ENCODE peak calls at places on chromosomes 4 and X, in ten cellular contexts. O is activated CD8-positive, alpha-beta memory T cell treated with anti-CD3 and anti-CD28 coated beads, Interleukin-2, amount 10 ng/mL, durations not matched to agents 7 days and 5 days; S is left lobe of liver; C is right cardiac atrium; E is heart right ventricle; R is T-cell; B is activated CD4-positive, alpha-beta T cell treated with anti-CD3 and anti-CD28 coated beads for 36 hours; D is CD8-positive, alpha-beta T cell; Y is activated T-cell treated with anti-CD3 and anti-CD28 coated beads, Interleukin-2, amount 50 U/mL, for 4 hours; U is body of pancreas. P is an unnamed sample.
A peak's percentile ranks its signal among the peaks of the same experiment; 100 is the strongest.

GRCh38 chr4:53477038-53477565 is 99.7 kb downstream of the FIP1L1 start:
- ATAC-seq in O (no peak), S (no peak), C (no peak), E (no peak), R (no peak), B (no peak), D (no peak), Y (no peak), U (no peak), P (peak; percentile 46)

GRCh38 chr4:69991016-69991415 is 4.8 kb upstream of the STATH start:
- ATAC-seq in O (no peak), S (no peak), C (no peak), E (no peak), R (no peak), B (no peak), D (no peak), Y (no peak), U (no peak), P (no peak)

GRCh38 chr4:113088050-113088449 is 38.6 kb downstream of the ANK2 start:
- ATAC-seq in O (no peak), S (no peak), C (no peak), E (no peak), R (no peak), B (no peak), D (no peak), Y (no peak), U (no peak), P (no peak)

GRCh38 chrX:10190367-10190766 is 33.6 kb downstream of the CLCN4 start:
- ATAC-seq in O (no peak), S (peak; percentile 67), C (peak; percentile 79), E (peak; percentile 89), R (no peak), B (no peak), D (no peak), Y (no peak), U (peak; percentile 89), P (peak; percentile 58)

GRCh38 chr4:26334366-26334765 is 13.6 kb downstream of the RBPJ start:
- ATAC-seq in O (no peak), S (no peak), C (no peak), E (no peak), R (no peak), B (no peak), D (no peak), Y (no peak), U (no peak), P (no peak)

GRCh38 chrX:154320406-154320805 is 24.8 kb downstream of the TKTL1 start:
- ATAC-seq in O (no peak), S (no peak), C (no peak), E (no peak), R (no peak), B (no peak), D (no peak), Y (no peak), U (no peak), P (no peak)

GRCh38 chrX:118730500-118731247 is 3.3 kb downstream of the IL13RA1 start:
- ATAC-seq in O (no peak), S (no peak), C (no peak), E (no peak), R (no peak), B (no peak), D (no peak), Y (no peak), U (no peak), P (peak; percentile 38)

GRCh38 chrX:43750248-43750676 is 94.2 kb downstream of the MAOA start:
- ATAC-seq in O (peak; percentile 68), S (peak; percentile 94), C (peak; percentile 91), E (peak; percentile 85), R (peak; percentile 75), B (peak; percentile 68), D (peak; percentile 68), Y (peak; percentile 76), U (peak; percentile 82), P (peak; percentile 83)

GRCh38 chrX:32572644-32573043 is 638.7 kb downstream of the DMD start:
- ATAC-seq in O (no peak), S (no peak), C (no peak), E (no peak), R (no peak), B (no peak), D (no peak), Y (no peak), U (no peak), P (no peak)

GRCh38 chr4:74374561-74375327 is 9.8 kb downstream of the EREG start:
- ATAC-seq in O (no peak), S (no peak), C (no peak), E (no peak), R (no peak), B (peak; percentile 44), D (no peak), Y (peak; percentile 41), U (no peak), P (peak; percentile 94)

GRCh38 chrX:55119271-55119670 is 30.5 kb downstream of the PAGE2 start:
- ATAC-seq in O (no peak), S (no peak), C (peak; percentile 48), E (no peak), R (no peak), B (no peak), D (no peak), Y (no peak), U (no peak), P (no peak)

P was measured in esophagus mucosa.